ENCODE peak calls at places on chromosomes 13 and 19, in four cellular contexts. R, M, V and T are unnamed samples.

GRCh38 chr19:485122-485521 is 11.2 kb upstream of the MADCAM1 start:
- DNase-seq in V (no peak), R (no peak), M (no peak), T (no peak)

GRCh38 chr13:76335463-76335862 is 550.7 kb downstream of the KCTD12 start:
- DNase-seq in V (no peak), R (no peak), M (no peak), T (no peak)

GRCh38 chr13:38687246-38688229 is 661 bp downstream of the FREM2 start:
- DNase-seq in R (peak), V (peak), M (peak), T (no peak)

GRCh38 chr13:25463496-25463895 is 91.7 kb downstream of the ATP8A2 start:
- DNase-seq in R (no peak), V (no peak), M (no peak), T (no peak)

GRCh38 chr13:42041017-42041683 is 7.3 kb upstream of the DGKH start:
- DNase-seq in V (peak), M (peak), R (peak), T (no peak)

GRCh38 chr19:10044390-10044789 is 31.1 kb downstream of the RDH8 start:
- DNase-seq in M (no peak), V (no peak), R (no peak), T (no peak)

GRCh38 chr13:20219585-20219984 is 12.5 kb downstream of the GJB6 start:
- DNase-seq in R (no peak), M (no peak), V (no peak), T (no peak)

GRCh38 chr19:52138614-52139290 is 986 bp downstream of the ZNF616 start:
- DNase-seq in V (peak), R (peak), M (peak), T (no peak)

GRCh38 chr19:51887522-51888498 is at the start of gene ZNF577:
- DNase-seq in V (peak), M (peak), R (peak), T (peak)

GRCh38 chr13:41833201-41833600 is 127.7 kb downstream of the VWA8 start:
- DNase-seq in R (no peak), M (no peak), V (no peak), T (no peak)

GRCh38 chr13:29948791-29949190 is 98.4 kb upstream of the UBL3 start:
- DNase-seq in R (no peak), V (no peak), M (no peak), T (no peak)

GRCh38 chr13:36354842-36355241 is 8.6 kb upstream of the SPART start:
- DNase-seq in V (no peak), R (no peak), M (no peak), T (no peak)

GRCh38 chr13:49807681-49808080 is 15.2 kb upstream of the KPNA3 start:
- DNase-seq in V (no peak), M (no peak), R (no peak), T (no peak)

GRCh38 chr13:23921451-23921888 is 24.2 kb upstream of the C1QTNF9B start:
- DNase-seq in V (no peak), R (no peak), M (peak), T (no peak)

GRCh38 chr19:35560677-35561076 is 2.8 kb downstream of the ATP4A start:
- DNase-seq in R (peak), V (no peak), M (no peak), T (no peak)

GRCh38 chr13:33249066-33249465 is 36.5 kb downstream of the STARD13 start:
- DNase-seq in V (no peak), M (no peak), R (no peak), T (no peak)

GRCh38 chr13:40666905-40667621 is 622 bp upstream of the FOXO1 start:
- DNase-seq in R (peak), V (peak), M (peak), T (no peak)

GRCh38 chr13:51585234-51585672 is 991 bp downstream of the WDFY2 start:
- DNase-seq in M (no peak), V (no peak), R (no peak), T (no peak)

GRCh38 chr19:20558011-20558410 is 7.6 kb downstream of the ZNF737 start:
- DNase-seq in V (no peak), R (peak), M (peak), T (no peak)

GRCh38 chr19:10113592-10113963 is 2.1 kb downstream of the P2RY11 start:
- DNase-seq in M (peak), R (peak), V (no peak), T (no peak)

GRCh38 chr19:4707956-4708650 is 15.5 kb downstream of the DPP9 start:
- DNase-seq in V (no peak), M (no peak), R (peak), T (peak)

GRCh38 chr13:36332986-36333385 is 13.2 kb downstream of the SPART start:
- DNase-seq in M (no peak), R (no peak), V (no peak), T (no peak)

GRCh38 chr13:36362251-36362650 is 16.1 kb upstream of the SPART start:
- DNase-seq in R (no peak), V (no peak), M (no peak), T (no peak)

GRCh38 chr13:42544246-42544915 is 29.6 kb upstream of the TNFSF11 start:
- DNase-seq in M (no peak), R (no peak), V (no peak), T (no peak)

GRCh38 chr13:26872444-26873173 is 112.0 kb upstream of the GPR12 start:
- DNase-seq in M (peak), R (peak), V (peak), T (no peak)

GRCh38 chr13:94063096-94063495 is 416.4 kb downstream of the DCT start:
- DNase-seq in V (no peak), R (no peak), M (no peak), T (no peak)

GRCh38 chr13:56515441-56515840 is 625.3 kb upstream of the PRR20A start:
- DNase-seq in M (no peak), R (no peak), V (no peak), T (no peak)

GRCh38 chr19:49816616-49817015 is 1.5 kb upstream of the MED25 start:
- DNase-seq in M (no peak), V (no peak), R (no peak), T (no peak)
- H3K27ac ChIP-seq in M (no peak), V (peak), R (peak), T (peak)

GRCh38 chr19:39413903-39414608 is 1.6 kb downstream of the PLEKHG2 start:
- DNase-seq in M (peak), V (peak), R (no peak), T (no peak)
- TF ChIP-seq CTCF in M (peak), V (no peak), R (no peak), T (no peak)

DNA sequence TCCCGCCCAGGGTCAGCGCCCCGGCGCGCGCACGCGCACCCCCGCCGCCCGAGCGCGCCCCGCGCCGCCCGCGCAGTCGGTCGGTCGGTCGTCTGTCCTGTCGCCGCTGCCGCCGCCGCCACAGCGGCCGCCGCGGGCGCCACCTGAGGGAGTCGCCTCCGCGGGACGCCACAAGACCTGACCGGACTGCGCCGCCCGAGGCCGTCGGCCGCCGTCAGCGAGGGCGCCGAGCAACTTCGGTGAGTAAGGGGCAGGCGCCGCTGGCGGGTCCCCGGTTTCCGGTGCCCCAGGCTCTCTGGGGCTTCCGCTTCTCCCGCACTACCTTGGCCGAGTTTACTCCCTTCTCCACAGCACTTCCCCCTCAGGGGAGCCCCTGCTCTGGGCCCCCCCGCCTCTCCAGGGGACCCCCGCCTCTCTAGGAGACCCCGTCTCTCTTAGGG is 19.6 kb upstream of the GATAD2A start:
- DNase-seq in M (peak), R (no peak), V (peak), T (no peak)
- H3K27ac ChIP-seq in M (peak), R (peak), V (peak), T (peak)

GRCh38 chr13:109500146-109500773 is 286.1 kb downstream of the IRS2 start:
- DNase-seq in V (no peak), R (no peak), M (peak), T (no peak)
- TF ChIP-seq CTCF in V (no peak), R (no peak), M (peak), T (no peak)